ENCODE peak calls at places on chromosomes 4 and X, in five cellular contexts. E, U, Z, M and K are unnamed samples. For H3K4me1, the result is how much of the 10 kb centered on the place peaks cover.

GRCh38 chr4:163256680-163257343 is 75.6 kb downstream of the NPY1R start:
- DNase-seq in E (no peak), U (no peak), Z (no peak), M (no peak), K (no peak)

GRCh38 chr4:129095811-129096454 is at the start of gene C4orf33:
- DNase-seq in E (peak), U (peak), Z (peak), M (peak), K (peak)

GRCh38 chr4:891747-892146 is 40.4 kb downstream of the GAK start:
- DNase-seq in E (no peak), U (no peak), Z (no peak), M (no peak), K (no peak)

GRCh38 chrX:46722742-46723568 is 36.0 kb downstream of the SLC9A7 start:
- DNase-seq in E (no peak), U (no peak), Z (no peak), M (no peak), K (no peak)

GRCh38 chr4:127868196-127868595 is 12.5 kb upstream of the PLK4 start:
- DNase-seq in E (no peak), U (peak), Z (no peak), M (no peak), K (no peak)

GRCh38 chr4:11487876-11488545 is 59.3 kb upstream of the HS3ST1 start:
- DNase-seq in E (no peak), U (peak), Z (no peak), M (no peak), K (no peak)

GRCh38 chr4:184731056-184731455 is 2.8 kb downstream of the CENPU start:
- DNase-seq in E (no peak), U (no peak), Z (no peak), M (no peak), K (no peak)

GRCh38 chrX:9943420-9943819 is 23.7 kb upstream of the CLDN34 start:
- DNase-seq in E (no peak), U (no peak), Z (no peak), M (no peak), K (no peak)

GRCh38 chr4:118586357-118586790 is 98.8 kb upstream of the METTL14 start:
- DNase-seq in E (no peak), U (no peak), Z (peak), M (no peak), K (no peak)

GRCh38 chrX:9654928-9655327 is 110.7 kb downstream of the GPR143 start:
- DNase-seq in E (no peak), U (no peak), Z (no peak), M (no peak), K (no peak)

GRCh38 chr4:5992171-5993062 is 25.8 kb downstream of the C4orf50 start:
- DNase-seq in E (no peak), U (no peak), Z (no peak), M (no peak), K (no peak)

GRCh38 chr4:27129871-27130277 is 269.2 kb downstream of the STIM2 start:
- DNase-seq in E (no peak), U (peak), Z (no peak), M (no peak), K (no peak)

GRCh38 chrX:47751670-47752069 is 85.0 kb upstream of the ZNF81 start:
- DNase-seq in E (peak), U (no peak), Z (no peak), M (peak), K (no peak)

GRCh38 chr4:183141997-183142396 is 42.9 kb downstream of the WWC2 start:
- DNase-seq in E (no peak), U (no peak), Z (no peak), M (peak), K (no peak)

GRCh38 chrX:39689374-39690104 is 408.2 kb downstream of the BCOR start:
- DNase-seq in E (no peak), U (no peak), Z (no peak), M (no peak), K (no peak)

GRCh38 chr4:134365852-134366251 is 164.3 kb upstream of the PABPC4L start:
- DNase-seq in E (no peak), U (peak), Z (no peak), M (no peak), K (no peak)

GRCh38 chr4:112031712-112032328 is 113.4 kb upstream of the FAM241A start:
- DNase-seq in E (peak), U (peak), Z (no peak), M (no peak), K (no peak)

GRCh38 chr4:74623041-74623440 is 171.3 kb downstream of the BTC start:
- DNase-seq in E (peak), U (peak), Z (no peak), M (peak), K (no peak)

GRCh38 chr4:185578284-185578683 is 43.0 kb upstream of the PDLIM3 start:
- DNase-seq in E (no peak), U (no peak), Z (no peak), M (no peak), K (no peak)

GRCh38 chr4:131978120-131978519 is 1171.0 kb upstream of the PCDH10 start:
- DNase-seq in E (no peak), U (no peak), Z (no peak), M (no peak), K (no peak)

GRCh38 chr4:8736083-8736825 is 135.4 kb downstream of the HMX1 start:
- DNase-seq in E (peak), U (no peak), Z (no peak), M (no peak), K (no peak)

GRCh38 chr4:137267024-137267423 is 265.3 kb downstream of the PCDH18 start:
- DNase-seq in E (no peak), U (no peak), Z (no peak), M (no peak), K (no peak)

GRCh38 chr4:67327245-67327860 is 217.9 kb downstream of the CENPC start:
- DNase-seq in E (peak), U (peak), Z (no peak), M (peak), K (peak)

GRCh38 chrX:72002886-72003285 is 92.2 kb downstream of the NHSL2 start:
- DNase-seq in E (no peak), U (peak), Z (no peak), M (no peak), K (no peak)

GRCh38 chr4:77002721-77003120 is 53.2 kb downstream of the SEPTIN11 start:
- DNase-seq in E (no peak), U (peak), Z (no peak), M (no peak), K (no peak)
- H3K27ac ChIP-seq in E (no peak), U (peak), Z (peak), M (no peak), K (no peak)

GRCh38 chr4:3303445-3303824 is 10.6 kb downstream of the RGS12 start:
- DNase-seq in E (no peak), U (no peak), Z (peak), M (no peak), K (no peak)

GRCh38 chr4:3305610-3306371 is 13.0 kb downstream of the RGS12 start:
- DNase-seq in E (no peak), U (peak), Z (peak), M (peak), K (no peak)

GRCh38 chr4:3303840-3304715 is 11.3 kb downstream of the RGS12 start:
- DNase-seq in E (no peak), U (no peak), Z (peak), M (no peak), K (no peak)

GRCh38 chr4:3306465-3306864 is 13.6 kb downstream of the RGS12 start:
- DNase-seq in E (no peak), U (no peak), Z (peak), M (no peak), K (no peak)

GRCh38 chr4:3304831-3305609 is 12.2 kb downstream of the RGS12 start:
- DNase-seq in E (no peak), U (no peak), Z (peak), M (no peak), K (no peak)
- H3K4me1 ChIP-seq in E (under half), U (under half), Z (under half), M (half or more), K (half or more)

DNA sequence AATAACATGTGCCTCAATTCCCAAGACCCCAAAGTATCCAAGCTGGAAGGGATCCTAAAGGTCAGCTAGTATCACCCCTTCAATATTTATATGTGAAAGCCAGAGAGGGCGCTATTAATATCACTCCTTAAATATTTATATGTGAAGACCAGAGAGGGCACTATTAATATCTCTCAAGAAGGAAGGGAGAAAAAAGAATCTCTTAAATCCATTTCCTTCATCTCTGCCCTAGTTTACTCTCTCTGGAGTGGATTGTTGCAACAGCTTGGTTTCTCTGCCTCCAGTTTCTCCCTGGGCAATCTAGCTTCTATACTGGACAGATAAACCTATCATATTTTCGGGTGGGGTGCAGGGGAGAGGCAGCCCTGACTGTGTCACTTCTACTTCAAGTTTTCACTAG is 31.6 kb upstream of the MSN start:
- DNase-seq in E (no peak), U (no peak), Z (no peak), M (no peak), K (no peak)
- H3K27ac ChIP-seq in E (no peak), U (no peak), Z (peak), M (no peak), K (no peak)

GRCh38 chrX:153490217-153490616 is 4.6 kb upstream of the BGN start:
- DNase-seq in E (no peak), U (no peak), Z (no peak), M (no peak), K (no peak)

GRCh38 chrX:153493085-153493484 is 1.7 kb upstream of the BGN start:
- DNase-seq in E (no peak), U (no peak), Z (no peak), M (no peak), K (no peak)

GRCh38 chrX:153492543-153492942 is 2.2 kb upstream of the BGN start:
- DNase-seq in E (no peak), U (no peak), Z (no peak), M (no peak), K (no peak)

GRCh38 chrX:153491351-153492152 is 3.2 kb upstream of the BGN start:
- DNase-seq in E (no peak), U (peak), Z (no peak), M (no peak), K (no peak)

GRCh38 chrX:153492153-153492454 is 2.7 kb upstream of the BGN start:
- DNase-seq in E (no peak), U (no peak), Z (no peak), M (no peak), K (no peak)
- H3K4me1 ChIP-seq in E (under half), U (half or more), Z (under half), M (under half), K (under half)

GRCh38 chr4:3401436-3402171 is 40.2 kb upstream of the HGFAC start:
- DNase-seq in E (no peak), U (no peak), Z (peak), M (no peak), K (no peak)
- H3K27ac ChIP-seq in E (no peak), U (no peak), Z (no peak), M (no peak), K (no peak)

GRCh38 chr4:53781614-53782467 is 190.6 kb upstream of the LNX1 start:
- DNase-seq in E (no peak), U (peak), Z (no peak), M (no peak), K (no peak)
- H3K4me1 ChIP-seq in E (under half), U (under half), Z (under half), M (under half), K (under half)

DNA sequence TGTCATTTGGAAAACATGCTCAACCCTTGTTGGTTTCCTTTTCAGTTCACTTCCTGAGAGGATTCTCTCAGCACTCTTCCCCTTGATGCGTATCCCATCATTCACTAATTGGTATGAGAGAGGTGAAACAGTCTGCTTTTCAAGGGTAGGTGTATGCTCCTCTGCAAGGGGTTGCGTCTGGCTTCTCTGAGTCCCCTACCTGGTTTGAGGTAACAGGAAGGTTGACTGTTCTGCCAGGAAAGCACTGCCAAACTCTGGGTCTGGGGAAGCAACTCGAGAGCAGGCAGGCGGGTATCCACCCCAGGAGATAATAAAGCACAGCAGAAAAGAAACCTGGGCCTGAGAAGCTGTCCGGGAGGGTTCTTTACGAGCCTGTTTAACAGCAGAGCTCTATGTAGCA is 101.2 kb downstream of the SHROOM4 start:
- DNase-seq in E (no peak), U (no peak), Z (no peak), M (no peak), K (no peak)
- H3K27ac ChIP-seq in E (no peak), U (no peak), Z (no peak), M (no peak), K (no peak)

GRCh38 chr4:144351306-144351705 is 210.8 kb upstream of the GYPA start:
- DNase-seq in E (no peak), U (no peak), Z (no peak), M (no peak), K (no peak)

GRCh38 chr4:144350706-144351105 is 210.2 kb upstream of the GYPA start:
- DNase-seq in E (no peak), U (no peak), Z (no peak), M (no peak), K (no peak)

GRCh38 chr4:144356941-144357381 is 216.4 kb upstream of the GYPA start:
- DNase-seq in E (no peak), U (no peak), Z (no peak), M (no peak), K (no peak)

GRCh38 chr4:144355809-144356757 is 215.6 kb upstream of the GYPA start:
- DNase-seq in E (peak), U (peak), Z (no peak), M (no peak), K (no peak)

GRCh38 chr4:144353240-144353639 is 212.7 kb upstream of the GYPA start:
- DNase-seq in E (no peak), U (no peak), Z (no peak), M (no peak), K (no peak)
- H3K4me1 ChIP-seq in E (under half), U (under half), Z (under half), M (under half), K (under half)

GRCh38 chr4:152936446-152937279 is 540 bp downstream of the FHDC1 start:
- DNase-seq in E (peak), U (peak), Z (peak), M (no peak), K (no peak)
- H3K27ac ChIP-seq in E (no peak), U (no peak), Z (no peak), M (no peak), K (no peak)

GRCh38 chr4:158819942-158820786 is 51.3 kb downstream of the FNIP2 start:
- DNase-seq in E (no peak), U (no peak), Z (no peak), M (no peak), K (no peak)
- H3K4me1 ChIP-seq in E (half or more), U (under half), Z (half or more), M (under half), K (under half)